ENCODE peak calls at places on chromosomes 16 and 17, in four cellular contexts. One of them, this sample, is unnamed.

GRCh38 chr17:43732961-43733360 is 25.6 kb downstream of the SOST start:
- DNase-seq in GM12892: no peak
- DNase-seq in uterus: no peak
- DNase-seq in NB4: no peak
- DNase-seq in this sample: no peak

GRCh38 chr17:27989046-27989445 is 53.4 kb upstream of the NLK start:
- DNase-seq in uterus: no peak
- DNase-seq in NB4: no peak
- DNase-seq in GM12892: no peak
- DNase-seq in this sample: no peak

GRCh38 chr16:22719945-22720344 is 94.0 kb upstream of the HS3ST2 start:
- DNase-seq in NB4: no peak
- DNase-seq in uterus: no peak
- DNase-seq in GM12892: no peak
- DNase-seq in this sample: no peak

GRCh38 chr16:55567382-55567781 is 898 bp downstream of the CAPNS2 start:
- DNase-seq in NB4: peak
- DNase-seq in GM12892: no peak
- DNase-seq in uterus: no peak
- DNase-seq in this sample: no peak

GRCh38 chr17:70041575-70041974 is 33.5 kb upstream of the KCNJ16 start:
- DNase-seq in GM12892: no peak
- DNase-seq in NB4: no peak
- DNase-seq in uterus: no peak
- DNase-seq in this sample: no peak

GRCh38 chr17:58200024-58200633 is 7.6 kb downstream of the EPX start:
- DNase-seq in uterus: no peak
- DNase-seq in NB4: peak
- DNase-seq in GM12892: peak
- DNase-seq in this sample: peak

GRCh38 chr17:65122836-65123756 is 14.1 kb upstream of the RGS9 start:
- DNase-seq in uterus: peak
- DNase-seq in NB4: peak
- DNase-seq in GM12892: peak
- DNase-seq in this sample: peak

GRCh38 chr17:69358688-69359596 is 32.0 kb upstream of the ABCA5 start:
- DNase-seq in GM12892: no peak
- DNase-seq in uterus: no peak
- DNase-seq in NB4: peak
- DNase-seq in this sample: no peak

GRCh38 chr17:49180303-49180702 is 30.1 kb downstream of the GNGT2 start:
- DNase-seq in GM12892: peak
- DNase-seq in NB4: peak
- DNase-seq in uterus: peak
- DNase-seq in this sample: peak

GRCh38 chr17:14760212-14760611 is 459.3 kb downstream of the HS3ST3B1 start:
- DNase-seq in uterus: no peak
- DNase-seq in GM12892: no peak
- DNase-seq in NB4: no peak
- DNase-seq in this sample: no peak

GRCh38 chr17:14756469-14756868 is 455.6 kb downstream of the HS3ST3B1 start:
- DNase-seq in uterus: no peak
- DNase-seq in GM12892: no peak
- DNase-seq in NB4: peak
- DNase-seq in this sample: no peak

GRCh38 chr17:14762736-14763479 is 462.0 kb downstream of the HS3ST3B1 start:
- DNase-seq in GM12892: no peak
- DNase-seq in uterus: no peak
- DNase-seq in NB4: no peak
- DNase-seq in this sample: no peak

GRCh38 chr17:14759325-14759724 is 458.4 kb downstream of the HS3ST3B1 start:
- DNase-seq in uterus: no peak
- DNase-seq in GM12892: no peak
- DNase-seq in NB4: no peak
- DNase-seq in this sample: no peak

GRCh38 chr17:14760719-14761425 is 460.0 kb downstream of the HS3ST3B1 start:
- DNase-seq in uterus: no peak
- DNase-seq in GM12892: no peak
- DNase-seq in NB4: no peak
- DNase-seq in this sample: no peak
- TF ChIP-seq POLR2A in uterus: no peak
- TF ChIP-seq POLR2A in GM12892: no peak
- TF ChIP-seq POLR2A in NB4: no peak
- TF ChIP-seq POLR2A in this sample: no peak

DNA sequence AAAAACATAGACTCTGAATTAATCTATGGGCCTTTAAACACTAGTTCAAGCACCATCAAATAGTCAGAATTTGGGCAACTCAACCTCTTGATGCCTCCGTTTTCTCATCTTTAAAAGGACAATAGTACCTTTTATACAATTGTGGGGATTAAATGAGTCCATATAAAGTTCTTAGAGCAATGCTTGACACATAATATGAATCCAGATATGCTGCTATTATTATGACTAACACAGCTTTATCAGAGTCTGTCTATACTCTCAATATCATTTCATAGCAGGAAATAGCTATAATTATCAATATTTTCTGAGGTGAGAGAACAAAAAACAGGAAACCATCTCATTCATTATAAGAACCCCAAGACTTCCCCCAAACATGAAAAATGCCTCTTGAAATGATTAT is 430.5 kb upstream of the XYLT1 start:
- DNase-seq in NB4: no peak
- DNase-seq in GM12892: no peak
- DNase-seq in uterus: no peak
- DNase-seq in this sample: no peak
- TF ChIP-seq POLR2A in NB4: no peak
- TF ChIP-seq POLR2A in GM12892: no peak
- TF ChIP-seq POLR2A in uterus: no peak
- TF ChIP-seq POLR2A in this sample: no peak

GRCh38 chr16:30470632-30471007 is 1.9 kb upstream of the ITGAL start:
- DNase-seq in GM12892: no peak
- DNase-seq in uterus: no peak
- DNase-seq in NB4: no peak
- DNase-seq in this sample: no peak
- TF ChIP-seq POLR2A in GM12892: no peak
- TF ChIP-seq POLR2A in uterus: no peak
- TF ChIP-seq POLR2A in NB4: no peak
- TF ChIP-seq POLR2A in this sample: no peak

GRCh38 chr16:48366165-48367093 is 18.8 kb downstream of the SIAH1 start:
- DNase-seq in GM12892: no peak
- DNase-seq in uterus: peak
- DNase-seq in NB4: peak
- DNase-seq in this sample: peak
- TF ChIP-seq POLR2A in GM12892: no peak
- TF ChIP-seq POLR2A in uterus: no peak
- TF ChIP-seq POLR2A in NB4: no peak
- TF ChIP-seq POLR2A in this sample: no peak

This sample was measured in erythroblast.